ENCODE peak calls at places on chromosomes 3 and 15, in ten cellular contexts. L, W, B, J, C, Z, P, K, D and S are unnamed samples.

GRCh38 chr3:66270726-66271125 is 49.9 kb downstream of the SLC25A26 start:
- DNase-seq in Z (no peak), J (no peak), B (no peak), W (no peak), D (no peak), K (no peak), L (no peak), C (no peak), P (no peak), S (no peak)

GRCh38 chr3:136728918-136729317 is 23.3 kb downstream of the STAG1 start:
- DNase-seq in Z (peak; percentile 50), W (peak; percentile 89), K (no peak), L (no peak), D (no peak), P (no peak), C (no peak), B (no peak), J (no peak), S (peak; percentile 64)

GRCh38 chr3:185715091-185715490 is 109.8 kb downstream of the IGF2BP2 start:
- DNase-seq in B (peak; percentile 28), C (no peak), L (peak; percentile 57), D (peak; percentile 92), Z (no peak), K (no peak), P (no peak), J (no peak), W (peak; percentile 58), S (no peak)

GRCh38 chr3:47247131-47248064 is 35.2 kb downstream of the KIF9 start:
- DNase-seq in Z (no peak), C (no peak), D (no peak), L (no peak), P (no peak), B (no peak), J (peak; percentile 52), K (no peak), W (no peak), S (no peak)

GRCh38 chr3:16370872-16371740 is 106.1 kb downstream of the OXNAD1 start:
- DNase-seq in P (no peak), L (no peak), J (no peak), C (no peak), B (no peak), K (no peak), D (no peak), W (no peak), Z (no peak), S (no peak)

GRCh38 chr3:128274837-128275236 is 121.6 kb downstream of the EEFSEC start:
- DNase-seq in J (no peak), K (no peak), D (peak; percentile 91), B (no peak), Z (peak; percentile 42), P (no peak), C (no peak), L (peak; percentile 88), W (peak; percentile 73), S (peak; percentile 93)

GRCh38 chr3:131353946-131354345 is 27.6 kb upstream of the NUDT16 start:
- DNase-seq in J (no peak), P (no peak), L (peak; percentile 60), Z (no peak), K (no peak), C (no peak), D (peak; percentile 38), B (no peak), W (no peak), S (no peak)

GRCh38 chr15:35547775-35548364 is 1.9 kb upstream of the DPH6 start:
- DNase-seq in L (no peak), K (no peak), Z (no peak), C (no peak), B (peak; percentile 76), D (no peak), P (peak; percentile 6), J (no peak), W (no peak), S (no peak)

GRCh38 chr3:52820741-52821140 is 9.7 kb downstream of the ITIH4 start:
- DNase-seq in L (peak; percentile 13), C (no peak), B (peak; percentile 76), K (no peak), J (no peak), P (peak; percentile 38), W (peak; percentile 41), D (peak; percentile 53), Z (no peak), S (peak; percentile 52)

DNA sequence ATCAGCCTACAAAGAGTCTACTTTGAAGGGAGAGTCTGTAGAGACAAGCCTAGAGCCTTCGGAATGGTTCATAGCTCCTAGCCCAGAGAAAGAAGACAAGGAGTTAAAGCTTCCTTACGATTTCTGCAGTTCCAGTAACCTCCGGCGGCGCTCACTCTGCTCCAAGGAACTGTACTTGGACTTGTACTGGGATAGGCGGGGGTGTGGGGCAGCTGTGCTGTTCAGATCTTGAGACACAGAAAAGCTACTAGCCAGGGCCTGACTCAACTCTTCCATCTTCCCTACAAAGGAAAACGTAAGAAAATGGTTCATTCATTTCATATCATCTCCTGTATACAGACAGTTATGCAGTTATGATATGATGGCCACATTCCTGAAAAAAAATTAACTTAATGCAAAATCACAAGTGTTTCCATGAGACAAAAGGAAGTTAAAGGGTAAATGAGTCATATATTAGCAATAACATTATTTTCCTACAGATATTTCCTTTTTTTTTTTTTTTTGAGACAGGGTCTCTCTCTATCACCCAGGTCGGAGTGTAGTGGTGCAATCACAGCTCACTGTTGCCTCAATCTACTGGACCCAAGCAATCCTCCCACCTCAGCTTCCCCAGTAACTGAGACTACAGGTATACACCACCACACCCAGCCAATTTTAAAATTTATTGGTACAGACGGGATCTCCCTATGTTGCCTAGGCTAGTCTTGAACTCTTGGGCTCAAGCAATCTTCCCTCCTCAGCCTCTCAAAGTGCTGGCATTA is 4.6 kb downstream of the SNUPN start:
- DNase-seq in P (no peak), W (peak; percentile 93), J (peak; percentile 92), B (no peak), D (no peak), L (peak; percentile 92), C (peak; percentile 92), Z (peak; percentile 61), K (no peak), S (peak; percentile 81)
- TF ChIP-seq CTCF in P (no peak), W (no peak), J (no peak), B (no peak), D (no peak), L (no peak), C (peak; percentile 50), Z (no peak), K (no peak), S (peak; percentile 17)

GRCh38 chr3:32002536-32003368 is 21.2 kb downstream of the ZNF860 start:
- DNase-seq in W (no peak), D (no peak), Z (no peak), B (no peak), J (no peak), L (no peak), C (no peak), P (no peak), K (no peak), S (no peak)

GRCh38 chr3:31999902-32000439 is 18.4 kb downstream of the ZNF860 start:
- DNase-seq in Z (no peak), D (no peak), J (no peak), W (no peak), C (no peak), K (no peak), B (no peak), L (no peak), P (no peak), S (no peak)

GRCh38 chr3:32000877-32001276 is 19.3 kb downstream of the ZNF860 start:
- DNase-seq in P (no peak), C (no peak), B (no peak), J (no peak), L (no peak), D (no peak), K (no peak), W (no peak), Z (no peak), S (no peak)

GRCh38 chr3:32003380-32003779 is 21.8 kb downstream of the ZNF860 start:
- DNase-seq in D (no peak), L (no peak), C (no peak), Z (no peak), J (no peak), B (no peak), K (no peak), W (no peak), P (no peak), S (no peak)

DNA sequence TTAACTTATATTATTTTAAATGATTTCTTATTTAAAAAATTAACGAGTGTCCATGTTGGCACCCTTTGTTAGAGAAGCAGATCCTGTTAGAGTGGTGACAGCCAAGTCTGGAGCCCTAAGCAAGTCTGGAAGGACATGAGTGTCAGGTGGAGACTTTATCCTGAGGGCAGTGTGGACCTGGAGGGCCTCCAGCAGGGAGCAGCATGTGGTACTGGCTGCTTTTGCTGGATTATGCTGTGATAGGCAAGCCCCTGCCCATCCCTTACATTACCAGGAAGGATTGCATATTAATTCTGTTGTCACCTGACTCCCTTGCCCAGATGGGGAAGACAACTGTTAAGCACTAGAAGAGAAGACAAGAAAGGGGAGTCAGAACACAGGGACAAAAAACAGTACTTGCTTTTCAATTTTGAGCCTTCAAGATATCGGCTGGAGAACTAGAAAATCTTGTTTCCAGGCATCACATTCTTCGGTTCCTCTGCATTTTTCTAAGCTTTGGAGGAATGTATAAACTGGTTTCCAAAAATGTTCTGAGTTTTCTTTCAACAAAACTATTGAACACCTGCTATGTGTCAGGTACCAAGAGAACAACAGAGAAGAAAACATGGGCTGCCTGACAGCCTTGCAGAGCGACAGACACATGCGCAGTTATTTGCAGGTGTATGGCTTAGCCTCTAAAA is 22.7 kb downstream of the ZNF860 start:
- DNase-seq in B (no peak), L (no peak), Z (no peak), K (no peak), P (no peak), W (no peak), D (peak; percentile 51), J (no peak), C (no peak), S (peak; percentile 22)
- TF ChIP-seq CTCF in B (no peak), L (no peak), Z (peak; percentile 6), K (no peak), P (peak; percentile 54), W (no peak), D (peak; percentile 43), J (no peak), C (no peak), S (no peak)

DNA sequence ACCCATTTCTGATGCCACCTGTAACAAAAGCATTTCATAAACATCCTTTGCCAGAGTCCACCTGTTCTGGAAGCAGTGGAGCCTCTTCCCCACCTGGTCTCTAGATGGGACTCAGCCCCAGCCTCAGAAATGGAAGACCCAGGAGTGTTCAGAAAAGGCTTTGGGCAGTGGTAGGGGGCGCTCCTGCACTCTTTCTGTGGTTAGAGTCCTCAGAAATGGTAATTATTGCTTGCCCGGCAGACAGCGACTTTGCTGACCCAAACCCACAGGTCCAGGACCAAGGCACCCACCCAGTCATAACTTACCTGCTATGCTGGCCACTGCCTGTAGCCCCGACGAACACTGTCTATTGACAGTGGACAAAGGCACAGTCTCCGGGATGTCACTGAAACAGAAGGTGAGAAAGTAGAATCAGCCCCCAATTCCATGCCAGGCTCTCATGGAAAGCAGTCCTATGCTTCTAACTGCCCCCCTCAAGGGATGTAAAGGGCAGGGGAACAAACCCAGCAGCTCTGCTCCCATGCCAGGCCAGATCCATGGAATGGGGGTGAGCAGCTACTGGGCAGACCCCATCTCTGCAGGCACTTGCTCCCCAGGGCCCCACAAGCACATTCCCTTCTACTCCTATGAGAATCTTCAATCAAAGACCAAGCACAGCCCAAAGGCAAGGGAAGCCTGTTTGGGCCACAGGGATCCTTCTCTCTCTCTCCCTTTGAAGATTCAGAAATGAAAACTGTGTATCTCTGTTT is 5.1 kb downstream of the ACAA1 start:
- DNase-seq in K (peak; percentile 56), Z (no peak), W (peak; percentile 61), P (peak; percentile 55), L (peak; percentile 51), C (peak; percentile 55), J (no peak), D (no peak), B (peak; percentile 83), S (peak; percentile 60)
- TF ChIP-seq CTCF in K (peak; percentile 18), Z (peak; percentile 66), W (peak; percentile 56), P (peak; percentile 50), L (peak; percentile 57), C (no peak), J (peak; percentile 19), D (peak; percentile 63), B (peak; percentile 62), S (peak; percentile 51)

GRCh38 chr15:96345560-96346389 is 15.3 kb downstream of the NR2F2 start:
- DNase-seq in D (peak; percentile 38), Z (no peak), P (peak; percentile 73), L (peak; percentile 86), C (peak; percentile 96), K (peak; percentile 78), B (peak; percentile 49), J (peak; percentile 96), W (peak; percentile 87), S (peak; percentile 23)
- TF ChIP-seq CTCF in D (peak; percentile 55), Z (no peak), P (peak; percentile 73), L (peak; percentile 33), C (peak; percentile 71), K (peak; percentile 65), B (no peak), J (peak; percentile 61), W (peak; percentile 19), S (peak; percentile 48)